ENCODE peak calls at places on chromosome 17, in six cellular contexts. One of them, this sample, is unnamed.

GRCh38 chr17:58411408-58411894 is 5.9 kb downstream of the RNF43 start:
- DNase-seq in mucosa of gallbladder: no peak
- DNase-seq in A549: no peak
- DNase-seq in neural crest cell: no peak
- DNase-seq in stimulated activated CD4-positive, alpha-beta T cell treated with anti-CD3 and anti-CD28 coated beads, Interleukin-2, amount 100 ng/mL, for 48 hours: no peak
- DNase-seq in renal cortical epithelial cell: no peak
- DNase-seq in this sample: no peak

GRCh38 chr17:77509599-77509998 is 368.8 kb downstream of the SEC14L1 start:
- DNase-seq in mucosa of gallbladder: no peak
- DNase-seq in A549: no peak
- DNase-seq in neural crest cell: no peak
- DNase-seq in stimulated activated CD4-positive, alpha-beta T cell treated with anti-CD3 and anti-CD28 coated beads, Interleukin-2, amount 100 ng/mL, for 48 hours: no peak
- DNase-seq in renal cortical epithelial cell: no peak
- DNase-seq in this sample: no peak

GRCh38 chr17:48335858-48336500 is 94.0 kb downstream of the SKAP1 start:
- DNase-seq in mucosa of gallbladder: no peak
- DNase-seq in A549: peak
- DNase-seq in neural crest cell: no peak
- DNase-seq in stimulated activated CD4-positive, alpha-beta T cell treated with anti-CD3 and anti-CD28 coated beads, Interleukin-2, amount 100 ng/mL, for 48 hours: no peak
- DNase-seq in renal cortical epithelial cell: peak
- DNase-seq in this sample: peak

GRCh38 chr17:2137342-2138098 is 82.6 kb downstream of the HIC1 start:
- DNase-seq in mucosa of gallbladder: no peak
- DNase-seq in A549: no peak
- DNase-seq in neural crest cell: peak
- DNase-seq in stimulated activated CD4-positive, alpha-beta T cell treated with anti-CD3 and anti-CD28 coated beads, Interleukin-2, amount 100 ng/mL, for 48 hours: no peak
- DNase-seq in renal cortical epithelial cell: peak
- DNase-seq in this sample: no peak

GRCh38 chr17:9368631-9369030 is 207.0 kb downstream of the STX8 start:
- DNase-seq in mucosa of gallbladder: no peak
- DNase-seq in A549: no peak
- DNase-seq in neural crest cell: no peak
- DNase-seq in stimulated activated CD4-positive, alpha-beta T cell treated with anti-CD3 and anti-CD28 coated beads, Interleukin-2, amount 100 ng/mL, for 48 hours: no peak
- DNase-seq in renal cortical epithelial cell: peak
- DNase-seq in this sample: no peak

GRCh38 chr17:66717680-66718079 is 117.2 kb upstream of the CACNG5 start:
- DNase-seq in mucosa of gallbladder: no peak
- DNase-seq in A549: no peak
- DNase-seq in neural crest cell: no peak
- DNase-seq in stimulated activated CD4-positive, alpha-beta T cell treated with anti-CD3 and anti-CD28 coated beads, Interleukin-2, amount 100 ng/mL, for 48 hours: no peak
- DNase-seq in renal cortical epithelial cell: peak
- DNase-seq in this sample: no peak

GRCh38 chr17:72555052-72555451 is 434.2 kb downstream of the SOX9 start:
- DNase-seq in mucosa of gallbladder: peak
- DNase-seq in A549: no peak
- DNase-seq in neural crest cell: no peak
- DNase-seq in stimulated activated CD4-positive, alpha-beta T cell treated with anti-CD3 and anti-CD28 coated beads, Interleukin-2, amount 100 ng/mL, for 48 hours: no peak
- DNase-seq in renal cortical epithelial cell: no peak
- DNase-seq in this sample: no peak

GRCh38 chr17:45900136-45900535 is 5.8 kb downstream of the MAPT start:
- DNase-seq in mucosa of gallbladder: no peak
- DNase-seq in A549: no peak
- DNase-seq in neural crest cell: no peak
- DNase-seq in stimulated activated CD4-positive, alpha-beta T cell treated with anti-CD3 and anti-CD28 coated beads, Interleukin-2, amount 100 ng/mL, for 48 hours: no peak
- DNase-seq in renal cortical epithelial cell: no peak
- DNase-seq in this sample: no peak

GRCh38 chr17:80647746-80648145 is 103.1 kb downstream of the RPTOR start:
- DNase-seq in mucosa of gallbladder: no peak
- DNase-seq in A549: no peak
- DNase-seq in neural crest cell: no peak
- DNase-seq in stimulated activated CD4-positive, alpha-beta T cell treated with anti-CD3 and anti-CD28 coated beads, Interleukin-2, amount 100 ng/mL, for 48 hours: no peak
- DNase-seq in renal cortical epithelial cell: peak
- DNase-seq in this sample: peak

GRCh38 chr17:65482201-65482600 is 79.2 kb downstream of the AXIN2 start:
- DNase-seq in mucosa of gallbladder: no peak
- DNase-seq in A549: no peak
- DNase-seq in neural crest cell: no peak
- DNase-seq in stimulated activated CD4-positive, alpha-beta T cell treated with anti-CD3 and anti-CD28 coated beads, Interleukin-2, amount 100 ng/mL, for 48 hours: no peak
- DNase-seq in renal cortical epithelial cell: no peak
- DNase-seq in this sample: no peak

GRCh38 chr17:35486920-35487727 is 38.6 kb upstream of the SLFN13 start:
- DNase-seq in mucosa of gallbladder: peak
- DNase-seq in A549: peak
- DNase-seq in neural crest cell: no peak
- DNase-seq in stimulated activated CD4-positive, alpha-beta T cell treated with anti-CD3 and anti-CD28 coated beads, Interleukin-2, amount 100 ng/mL, for 48 hours: peak
- DNase-seq in renal cortical epithelial cell: peak
- DNase-seq in this sample: peak

GRCh38 chr17:74192950-74193781 is 10.3 kb upstream of the RPL38 start:
- DNase-seq in mucosa of gallbladder: peak
- DNase-seq in A549: no peak
- DNase-seq in neural crest cell: no peak
- DNase-seq in stimulated activated CD4-positive, alpha-beta T cell treated with anti-CD3 and anti-CD28 coated beads, Interleukin-2, amount 100 ng/mL, for 48 hours: no peak
- DNase-seq in renal cortical epithelial cell: peak
- DNase-seq in this sample: no peak

GRCh38 chr17:58692239-58693055 is at the start of gene RAD51C:
- DNase-seq in mucosa of gallbladder: peak
- DNase-seq in A549: peak
- DNase-seq in neural crest cell: peak
- DNase-seq in stimulated activated CD4-positive, alpha-beta T cell treated with anti-CD3 and anti-CD28 coated beads, Interleukin-2, amount 100 ng/mL, for 48 hours: peak
- DNase-seq in renal cortical epithelial cell: peak
- DNase-seq in this sample: peak